ENCODE peak calls at places on chromosome 16, in seven cellular contexts. J is left cardiac atrium; M is stimulated activated CD4-positive, alpha-beta T cell treated with anti-CD3 and anti-CD28 coated beads, Interleukin-12 subunit alpha, Interleukin-12 subunit beta, amount 100 ng/mL, for 48 hours; T is posterior cingulate gyrus; Y is T-helper 2 cell; H is substantia nigra; U is kidney. W is an unnamed sample.

GRCh38 chr16:89949121-89949742 is 677 bp downstream of the DEF8 start:
- DNase-seq in Y (no peak), T (no peak), H (no peak), M (no peak), J (no peak), U (no peak), W (peak; percentile 80)

GRCh38 chr16:70647461-70648359 is 1.4 kb downstream of the IL34 start:
- DNase-seq in J (no peak), Y (no peak), U (no peak), H (no peak), T (peak; percentile 46), M (no peak), W (no peak)

GRCh38 chr16:27966756-27967155 is 96.8 kb downstream of the GSG1L start:
- DNase-seq in M (no peak), J (no peak), U (no peak), Y (no peak), T (no peak), H (no peak), W (no peak)

GRCh38 chr16:85750021-85750826 is 672 bp downstream of the C16orf74 start:
- DNase-seq in J (peak; percentile 45), T (no peak), H (no peak), U (peak; percentile 86), Y (no peak), M (no peak), W (peak; percentile 86)

GRCh38 chr16:24800586-24800985 is 45.2 kb upstream of the SLC5A11 start:
- DNase-seq in Y (no peak), M (no peak), J (no peak), H (no peak), T (no peak), U (no peak), W (no peak)

GRCh38 chr16:88772871-88773811 is 11.9 kb downstream of the PIEZO1 start:
- DNase-seq in Y (no peak), J (peak; percentile 68), M (no peak), U (peak; percentile 93), H (peak; percentile 40), T (no peak), W (no peak)

GRCh38 chr16:65757064-65757463 is 609.4 kb upstream of the CDH5 start:
- DNase-seq in T (no peak), M (no peak), Y (no peak), J (no peak), U (no peak), H (no peak), W (no peak)

GRCh38 chr16:84050316-84050715 is 7.7 kb upstream of the SLC38A8 start:
- DNase-seq in J (no peak), H (no peak), Y (no peak), T (no peak), M (no peak), U (peak; percentile 31), W (no peak)

GRCh38 chr16:26816885-26817571 is 249.7 kb upstream of the C16orf82 start:
- DNase-seq in T (no peak), J (no peak), M (no peak), U (no peak), Y (no peak), H (no peak), W (no peak)

GRCh38 chr16:84788968-84789371 is 30.8 kb upstream of the CRISPLD2 start:
- DNase-seq in M (no peak), U (peak; percentile 57), J (no peak), Y (no peak), T (no peak), H (no peak), W (no peak)

GRCh38 chr16:57000271-57001025 is 11.1 kb downstream of the NLRC5 start:
- DNase-seq in H (no peak), J (peak; percentile 90), T (no peak), Y (no peak), M (peak; percentile 67), U (peak; percentile 79), W (peak; percentile 18)

GRCh38 chr16:17205279-17206139 is 265.3 kb downstream of the XYLT1 start:
- DNase-seq in H (no peak), M (no peak), T (no peak), Y (no peak), U (no peak), J (no peak), W (peak; percentile 61)

GRCh38 chr16:10386517-10387377 is 886 bp downstream of the ATF7IP2 start:
- DNase-seq in T (no peak), M (no peak), H (no peak), U (no peak), J (no peak), Y (no peak), W (no peak)

GRCh38 chr16:59412275-59412841 is 678.2 kb upstream of the GOT2 start:
- DNase-seq in Y (no peak), J (no peak), U (no peak), T (no peak), H (no peak), M (no peak), W (peak; percentile 3)

GRCh38 chr16:75011634-75012307 is 12.9 kb downstream of the ZNRF1 start:
- DNase-seq in M (peak; percentile 59), H (no peak), J (no peak), U (no peak), T (no peak), Y (no peak), W (no peak)

GRCh38 chr16:15636392-15636873 is 6.5 kb downstream of the MARF1 start:
- DNase-seq in Y (no peak), H (no peak), T (no peak), J (no peak), U (no peak), M (no peak), W (no peak)

GRCh38 chr16:23504076-23504452 is 6.2 kb downstream of the GGA2 start:
- DNase-seq in J (peak; percentile 49), M (no peak), H (no peak), U (peak; percentile 4), Y (no peak), T (no peak), W (no peak)

GRCh38 chr16:2902337-2903130 is 9.2 kb upstream of the FLYWCH1 start:
- DNase-seq in M (no peak), Y (no peak), H (no peak), U (peak; percentile 53), T (no peak), J (no peak), W (peak; percentile 51)

GRCh38 chr16:12327971-12328726 is 351.6 kb downstream of the SNX29 start:
- DNase-seq in U (no peak), M (no peak), T (no peak), H (no peak), Y (no peak), J (no peak), W (no peak)

GRCh38 chr16:17780181-17780580 is 309.4 kb upstream of the XYLT1 start:
- DNase-seq in J (no peak), U (no peak), Y (no peak), T (no peak), H (no peak), M (no peak), W (no peak)

GRCh38 chr16:2520784-2521577 is 810 bp downstream of the AMDHD2 start:
- DNase-seq in T (no peak), Y (peak; percentile 72), M (no peak), H (no peak), J (peak; percentile 33), U (peak; percentile 82), W (peak; percentile 88)

GRCh38 chr16:85940214-85940613 is 41.3 kb downstream of the IRF8 start:
- DNase-seq in T (no peak), H (no peak), J (no peak), U (no peak), Y (no peak), M (no peak), W (no peak)

GRCh38 chr16:86022381-86022960 is 123.5 kb downstream of the IRF8 start:
- DNase-seq in T (no peak), U (peak; percentile 31), M (no peak), J (no peak), H (no peak), Y (no peak), W (no peak)

GRCh38 chr16:2819939-2820835 is 3.1 kb downstream of the PRSS21 start:
- DNase-seq in T (no peak), U (no peak), J (no peak), H (no peak), Y (no peak), M (no peak), W (peak; percentile 54)

GRCh38 chr16:65524997-65525396 is 403.1 kb upstream of the CDH11 start:
- DNase-seq in H (no peak), J (no peak), U (no peak), Y (no peak), M (no peak), T (no peak), W (no peak)

GRCh38 chr16:49281843-49282642 is 405 bp upstream of the CBLN1 start:
- DNase-seq in H (peak; percentile 68), M (peak; percentile 59), U (peak; percentile 84), J (peak; percentile 87), T (peak; percentile 87), Y (no peak), W (peak; percentile 99)

GRCh38 chr16:65274576-65274975 is 152.7 kb upstream of the CDH11 start:
- DNase-seq in M (no peak), H (no peak), U (no peak), Y (no peak), J (no peak), T (no peak), W (no peak)

GRCh38 chr16:11108466-11108805 is 147.6 kb downstream of the SOCS1 start:
- DNase-seq in Y (no peak), U (no peak), H (no peak), T (no peak), M (no peak), J (no peak), W (no peak)

GRCh38 chr16:88988980-88989791 is 12.2 kb upstream of the CBFA2T3 start:
- DNase-seq in J (no peak), U (peak; percentile 69), T (no peak), Y (no peak), H (no peak), M (no peak), W (no peak)

GRCh38 chr16:66103245-66103644 is 263.2 kb upstream of the CDH5 start:
- DNase-seq in H (no peak), M (no peak), Y (no peak), J (no peak), T (no peak), U (no peak), W (no peak)